ENCODE peak calls at places on chromosomes 3 and 15, in six cellular contexts. C, K, S, F, A and W are unnamed samples.

GRCh38 chr3:65144791-65145355 is 457.1 kb upstream of the ADAMTS9 start:
- DNase-seq in F (peak; percentile 55), K (no peak), C (no peak), S (no peak), A (no peak), W (no peak)

GRCh38 chr3:29245441-29245840 is 35.4 kb upstream of the RBMS3 start:
- DNase-seq in F (no peak), K (no peak), A (no peak), S (no peak), C (no peak), W (no peak)

GRCh38 chr3:67635257-67635656 is 19.2 kb downstream of the SUCLG2 start:
- DNase-seq in A (no peak), S (peak; percentile 54), F (peak; percentile 87), K (no peak), C (no peak), W (no peak)

GRCh38 chr3:149332227-149332765 is 1.1 kb downstream of the TM4SF18 start:
- DNase-seq in K (no peak), F (no peak), C (no peak), A (no peak), S (no peak), W (no peak)

GRCh38 chr3:56144792-56145191 is 323.5 kb downstream of the ERC2 start:
- DNase-seq in F (no peak), K (no peak), C (no peak), S (no peak), A (no peak), W (no peak)

GRCh38 chr15:52858388-52859176 is 68.4 kb upstream of the ONECUT1 start:
- DNase-seq in K (no peak), F (no peak), S (no peak), C (no peak), A (no peak), W (peak; percentile 46)

GRCh38 chr3:52495777-52496602 is 852 bp downstream of the STAB1 start:
- DNase-seq in S (no peak), K (peak; percentile 64), F (peak; percentile 30), C (no peak), A (no peak), W (no peak)

GRCh38 chr3:121545049-121545563 is 682 bp downstream of the POLQ start:
- DNase-seq in A (no peak), F (peak; percentile 8), K (no peak), C (no peak), S (no peak), W (no peak)

GRCh38 chr3:27114684-27115083 is 254.5 kb downstream of the NEK10 start:
- DNase-seq in F (peak; percentile 23), A (no peak), K (no peak), C (no peak), S (no peak), W (no peak)

GRCh38 chr3:69290006-69290405 is 95.9 kb downstream of the FRMD4B start:
- DNase-seq in F (no peak), A (no peak), K (no peak), S (peak; percentile 4), C (no peak), W (peak; percentile 63)

GRCh38 chr15:79023918-79024317 is 66.7 kb downstream of the RASGRF1 start:
- DNase-seq in A (no peak), F (no peak), C (no peak), K (no peak), S (no peak), W (no peak)

GRCh38 chr15:73637527-73637926 is 4.3 kb upstream of the NPTN start:
- DNase-seq in A (no peak), S (peak; percentile 26), F (peak; percentile 48), K (no peak), C (no peak), W (no peak)

GRCh38 chr15:59966262-59966661 is 37.8 kb upstream of the FOXB1 start:
- DNase-seq in K (no peak), F (no peak), A (no peak), C (no peak), S (no peak), W (no peak)

GRCh38 chr3:108883373-108883772 is 60.8 kb downstream of the TRAT1 start:
- DNase-seq in C (no peak), F (no peak), K (no peak), A (no peak), S (no peak), W (no peak)

GRCh38 chr3:147963711-147964110 is 554.5 kb downstream of the ZIC1 start:
- DNase-seq in K (no peak), F (no peak), S (no peak), A (no peak), C (no peak), W (no peak)